ENCODE peak calls at places on chromosomes 13 and 19, in seven cellular contexts. P, C, O, R, V, F and H are unnamed samples.

GRCh38 chr13:46106839-46107371 is 2.1 kb upstream of the CPB2 start:
- DNase-seq in P (no peak), C (no peak), O (no peak), R (no peak), V (peak; percentile 13), F (no peak), H (no peak)

GRCh38 chr19:7657047-7657779 is 11.6 kb upstream of the RETN start:
- DNase-seq in P (no peak), C (no peak), O (peak; percentile 35), R (no peak), V (no peak), F (peak; percentile 12), H (no peak)

GRCh38 chr13:100088282-100088647 is 628 bp upstream of the PCCA start:
- DNase-seq in P (peak; percentile 55), C (no peak), O (no peak), R (no peak), V (no peak), F (no peak), H (no peak)

GRCh38 chr19:16661480-16662034 is 618 bp downstream of the TMEM38A start:
- DNase-seq in P (peak; percentile 60), C (peak; percentile 52), O (no peak), R (no peak), V (no peak), F (no peak), H (no peak)

GRCh38 chr13:41458187-41458938 is 1.0 kb downstream of the RGCC start:
- DNase-seq in P (peak; percentile 63), C (peak; percentile 42), O (peak; percentile 29), R (peak; percentile 46), V (peak; percentile 43), F (peak; percentile 34), H (no peak)

GRCh38 chr13:102773441-102774209 is at the start of gene TEX30:
- DNase-seq in P (peak; percentile 88), C (peak; percentile 85), O (peak; percentile 92), R (peak; percentile 76), V (peak; percentile 88), F (peak; percentile 76), H (peak; percentile 65)

GRCh38 chr13:31044658-31045620 is 112.5 kb downstream of the TEX26 start:
- DNase-seq in P (no peak), C (no peak), O (peak; percentile 37), R (no peak), V (peak; percentile 83), F (peak; percentile 21), H (no peak)

GRCh38 chr13:51802601-51803000 is 1.4 kb downstream of the DHRS12 start:
- DNase-seq in P (no peak), C (no peak), O (no peak), R (no peak), V (no peak), F (no peak), H (no peak)

GRCh38 chr19:41703602-41704293 is 4.7 kb upstream of the CEACAM5 start:
- DNase-seq in P (no peak), C (peak; percentile 13), O (no peak), R (no peak), V (no peak), F (no peak), H (no peak)

GRCh38 chr13:100835695-100836094 is 161.1 kb upstream of the TMTC4 start:
- DNase-seq in P (no peak), C (no peak), O (no peak), R (no peak), V (no peak), F (no peak), H (no peak)

GRCh38 chr19:2523630-2524311 is 47.8 kb downstream of the GADD45B start:
- DNase-seq in P (no peak), C (no peak), O (peak; percentile 76), R (peak; percentile 41), V (peak; percentile 70), F (peak; percentile 66), H (no peak)

GRCh38 chr19:20165971-20166592 is 932 bp upstream of the ZNF486 start:
- DNase-seq in P (no peak), C (no peak), O (peak; percentile 91), R (no peak), V (no peak), F (no peak), H (no peak)

GRCh38 chr19:37933965-37934364 is 27.0 kb downstream of the SIPA1L3 start:
- DNase-seq in P (no peak), C (no peak), O (peak; percentile 42), R (peak; percentile 20), V (peak; percentile 41), F (peak; percentile 58), H (no peak)

GRCh38 chr19:2330632-2331284 is 2.3 kb downstream of the SPPL2B start:
- DNase-seq in P (peak; percentile 54), C (no peak), O (no peak), R (no peak), V (no peak), F (no peak), H (no peak)

GRCh38 chr19:19538077-19538764 is at the start of gene CILP2:
- DNase-seq in P (peak; percentile 96), C (peak; percentile 84), O (peak; percentile 39), R (no peak), V (peak; percentile 69), F (no peak), H (peak; percentile 50)

DNA sequence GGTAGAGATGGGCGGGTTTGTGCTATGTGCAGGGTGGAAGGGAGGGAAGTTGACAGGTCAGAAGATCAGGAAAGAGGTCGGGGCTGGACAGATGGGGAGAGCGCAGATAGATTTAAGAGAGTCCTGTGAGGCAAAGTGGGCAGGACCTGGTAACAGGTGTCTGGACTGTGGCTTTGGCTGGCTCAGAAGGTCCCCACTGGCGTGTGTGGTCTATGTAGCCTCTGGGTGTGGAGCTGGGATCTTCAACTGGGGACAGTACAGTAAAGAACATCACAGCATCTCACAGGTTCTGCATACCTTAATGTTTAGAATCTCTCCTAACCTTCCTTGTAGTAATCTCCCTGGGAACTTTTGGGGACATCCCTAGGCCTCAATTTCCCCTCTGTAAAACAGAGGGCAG is 17.7 kb downstream of the CKM start:
- DNase-seq in P (no peak), C (no peak), O (no peak), R (no peak), V (no peak), F (no peak), H (no peak)
- H3K27ac ChIP-seq in P (no peak overlapping the region), C (no peak overlapping the region), O (no peak overlapping the region), R (no peak overlapping the region), V (no peak overlapping the region), F (no peak overlapping the region), H (no peak overlapping the region)

GRCh38 chr13:98843482-98843877 is 91.0 kb upstream of the SLC15A1 start:
- DNase-seq in P (no peak), C (no peak), O (peak; percentile 4), R (no peak), V (peak; percentile 70), F (no peak), H (no peak)

GRCh38 chr13:98845726-98846125 is 93.3 kb upstream of the SLC15A1 start:
- DNase-seq in P (no peak), C (no peak), O (no peak), R (no peak), V (no peak), F (no peak), H (no peak)

GRCh38 chr13:98839826-98840769 is 87.6 kb upstream of the SLC15A1 start:
- DNase-seq in P (peak; percentile 76), C (peak; percentile 90), O (peak; percentile 77), R (peak; percentile 47), V (peak; percentile 94), F (peak; percentile 59), H (peak; percentile 49)

GRCh38 chr13:98842074-98842473 is 89.6 kb upstream of the SLC15A1 start:
- DNase-seq in P (no peak), C (no peak), O (no peak), R (no peak), V (no peak), F (no peak), H (no peak)

DNA sequence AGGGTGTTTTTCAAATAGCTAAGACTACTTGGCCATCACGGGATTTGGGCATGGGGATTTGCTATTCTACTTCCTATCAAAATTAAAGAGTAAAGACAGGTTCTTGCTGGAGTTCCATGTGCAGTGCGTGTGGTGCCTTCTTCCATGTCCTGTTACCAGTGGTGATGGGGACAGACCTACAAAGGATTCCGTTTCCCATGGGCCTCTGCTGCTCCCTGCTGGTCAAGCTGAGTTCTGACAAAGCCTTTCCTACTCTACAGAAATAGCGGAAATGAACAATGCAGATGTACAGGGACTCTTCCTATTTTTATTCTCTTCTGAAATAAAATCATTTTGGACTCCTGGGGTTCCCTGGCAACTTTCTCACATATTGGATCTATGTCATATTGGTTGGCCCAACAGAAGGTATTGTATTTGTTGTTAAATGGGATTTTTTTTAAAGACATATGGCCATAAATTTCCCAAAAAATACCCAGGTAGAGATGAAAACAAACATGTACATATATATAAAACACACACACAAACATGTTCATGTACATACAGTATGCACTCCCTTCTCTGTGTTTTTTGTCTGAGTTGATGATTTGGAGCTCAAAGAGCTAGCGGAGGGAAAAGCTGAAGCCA is 90.5 kb upstream of the SLC15A1 start:
- DNase-seq in P (peak; percentile 87), C (peak; percentile 82), O (peak; percentile 59), R (peak; percentile 80), V (peak; percentile 84), F (peak; percentile 76), H (peak; percentile 68)
- H3K79me1 ChIP-seq in P (no peaks in the 10 kb centered on the region), C (no peaks in the 10 kb centered on the region), O (no peaks in the 10 kb centered on the region), R (peaks cover 3% of the 10 kb centered on the region), V (no peaks in the 10 kb centered on the region), F (no peaks in the 10 kb centered on the region), H (no peaks in the 10 kb centered on the region)

DNA sequence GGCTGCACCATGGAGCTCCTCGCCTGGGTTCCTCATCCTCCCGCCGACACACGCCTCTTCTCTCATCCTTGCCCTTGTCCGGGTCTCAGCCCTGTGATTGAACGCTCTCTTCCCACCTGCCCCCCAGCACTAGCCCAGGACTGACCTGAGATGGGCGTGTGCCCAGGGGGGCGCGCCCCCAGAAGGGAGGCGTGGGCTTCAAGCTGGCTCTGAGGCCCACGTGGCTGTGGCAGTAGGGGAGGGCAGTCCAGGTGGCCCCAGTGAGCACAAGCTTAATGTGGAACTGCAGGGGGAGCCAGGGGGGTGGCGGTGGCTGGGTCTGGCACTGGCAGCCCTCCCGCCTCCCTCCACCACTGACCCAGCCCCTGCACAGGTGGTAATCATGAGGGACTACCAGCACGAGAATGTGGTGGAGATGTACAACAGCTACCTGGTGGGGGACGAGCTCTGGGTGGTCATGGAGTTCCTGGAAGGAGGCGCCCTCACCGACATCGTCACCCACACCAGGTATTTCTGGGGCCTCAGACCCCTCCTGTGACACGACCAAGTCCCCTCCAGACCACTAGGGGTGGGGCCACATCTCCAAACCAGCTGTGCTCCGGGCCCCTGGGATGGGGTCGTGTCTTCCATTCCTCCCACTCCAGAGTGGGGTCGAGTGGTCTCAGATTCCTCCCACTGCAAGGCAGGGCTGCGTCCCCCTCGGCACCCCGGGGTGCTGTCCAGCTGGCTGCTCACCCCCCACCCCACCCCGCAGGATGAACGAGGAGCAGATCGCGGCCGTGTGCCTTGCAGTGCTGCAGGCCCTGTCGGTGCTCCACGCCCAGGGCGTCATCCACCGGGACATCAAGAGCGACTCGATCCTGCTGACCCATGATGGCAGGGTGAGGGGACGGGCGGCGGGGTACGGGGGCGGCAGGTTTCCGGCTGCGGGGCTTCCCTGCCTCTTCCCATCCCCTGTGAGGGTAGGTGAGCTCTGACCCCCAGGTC is 21.9 kb upstream of the NCCRP1 start:
- DNase-seq in P (no peak), C (no peak), O (no peak), R (no peak), V (no peak), F (no peak), H (no peak)
- H3K9ac ChIP-seq in P (no peak overlapping the region), C (no peak overlapping the region), O (no peak overlapping the region), R (no peak overlapping the region), V (no peak overlapping the region), F (no peak overlapping the region), H (peak overlapping the region; percentile 44)

DNA sequence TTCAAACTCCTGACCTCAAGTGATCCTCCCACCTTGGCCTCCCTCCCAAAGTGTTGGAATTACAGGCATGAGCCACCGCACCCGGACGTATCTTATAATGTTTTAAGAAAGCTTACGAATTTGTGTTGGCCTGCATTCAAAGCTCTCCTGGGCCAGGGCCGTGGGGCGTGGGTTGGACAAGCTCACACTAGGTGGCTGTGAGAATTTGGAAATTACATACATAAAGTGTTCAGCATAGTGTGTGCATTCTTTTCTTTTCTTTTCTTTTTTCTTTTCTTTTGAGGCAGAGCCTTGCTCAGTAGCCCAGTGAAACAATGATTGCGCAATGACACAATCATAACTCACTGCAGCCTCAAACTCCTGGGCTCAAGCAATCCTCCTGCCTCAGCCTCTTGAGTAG is 2.6 kb downstream of the ZSWIM4 start:
- DNase-seq in P (no peak), C (no peak), O (peak; percentile 74), R (peak; percentile 71), V (no peak), F (no peak), H (no peak)
- H3K27ac ChIP-seq in P (no peak overlapping the region), C (no peak overlapping the region), O (no peak overlapping the region), R (peak overlapping the region; percentile 20), V (no peak overlapping the region), F (no peak overlapping the region), H (no peak overlapping the region)